ENCODE peak calls at places on chromosomes 3 and 15, in four cellular contexts. G, V, Z and I are unnamed samples.
A peak's percentile ranks its signal among the peaks of the same experiment; 100 is the strongest.

GRCh38 chr15:57326196-57326595 is 50.1 kb upstream of the CGNL1 start:
- DNase-seq in G (no peak), V (no peak), Z (no peak), I (no peak)

GRCh38 chr3:105334138-105334882 is 32.4 kb upstream of the ALCAM start:
- DNase-seq in G (no peak), V (no peak), Z (no peak), I (no peak)

GRCh38 chr3:37096292-37096691 is 78.1 kb downstream of the LRRFIP2 start:
- DNase-seq in G (no peak), V (no peak), Z (no peak), I (no peak)

GRCh38 chr15:101813803-101814534 is 2.0 kb downstream of the OR4F15 start:
- DNase-seq in G (no peak), V (no peak), Z (no peak), I (no peak)

GRCh38 chr3:171565671-171566070 is 105.5 kb upstream of the TNIK start:
- DNase-seq in G (no peak), V (no peak), Z (no peak), I (no peak)

GRCh38 chr15:83207622-83208356 is at the start of gene HDGFL3:
- DNase-seq in G (no peak), V (peak; percentile 67), Z (no peak), I (peak; percentile 88)

GRCh38 chr15:101118615-101119014 is 133.2 kb downstream of the CHSY1 start:
- DNase-seq in G (no peak), V (no peak), Z (no peak), I (peak; percentile 79)

GRCh38 chr3:15711281-15711680 is 86.5 kb downstream of the ANKRD28 start:
- DNase-seq in G (no peak), V (no peak), Z (no peak), I (no peak)

GRCh38 chr3:194462936-194463335 is 23.9 kb downstream of the ATP13A3 start:
- DNase-seq in G (no peak), V (no peak), Z (no peak), I (no peak)

GRCh38 chr3:135792174-135792573 is 173.4 kb upstream of the PPP2R3A start:
- DNase-seq in G (no peak), V (no peak), Z (no peak), I (peak; percentile 15)

GRCh38 chr3:15521573-15521965 is at the start of gene COLQ:
- DNase-seq in G (no peak), V (no peak), Z (no peak), I (no peak)

GRCh38 chr3:126550488-126551051 is 8.2 kb downstream of the C3orf22 start:
- DNase-seq in G (no peak), V (no peak), Z (no peak), I (peak; percentile 46)

GRCh38 chr3:126553284-126553811 is 5.4 kb downstream of the C3orf22 start:
- DNase-seq in G (no peak), V (no peak), Z (no peak), I (peak; percentile 34)

GRCh38 chr3:126552688-126553283 is 5.9 kb downstream of the C3orf22 start:
- DNase-seq in G (no peak), V (no peak), Z (no peak), I (peak; percentile 43)

GRCh38 chr3:126551066-126551838 is 7.5 kb downstream of the C3orf22 start:
- DNase-seq in G (no peak), V (no peak), Z (no peak), I (peak; percentile 33)

GRCh38 chr3:126551839-126552687 is 6.7 kb downstream of the C3orf22 start:
- DNase-seq in G (no peak), V (no peak), Z (no peak), I (peak; percentile 29)
- H3K27me3 ChIP-seq in G (no peaks in the 10 kb centered on the region), V (no peaks in the 10 kb centered on the region), Z (no peaks in the 10 kb centered on the region), I (no peaks in the 10 kb centered on the region)

GRCh38 chr3:149374391-149374790 is 3.1 kb downstream of the TM4SF1 start:
- DNase-seq in G (no peak), V (no peak), Z (no peak), I (no peak)

GRCh38 chr3:149376728-149377407 is 581 bp downstream of the TM4SF1 start:
- DNase-seq in G (no peak), V (no peak), Z (no peak), I (no peak)

GRCh38 chr3:149377408-149378111 is at the start of gene TM4SF1:
- DNase-seq in G (no peak), V (no peak), Z (no peak), I (peak; percentile 36)

GRCh38 chr3:149375164-149375823 is 2.2 kb downstream of the TM4SF1 start:
- DNase-seq in G (no peak), V (no peak), Z (no peak), I (no peak)

DNA sequence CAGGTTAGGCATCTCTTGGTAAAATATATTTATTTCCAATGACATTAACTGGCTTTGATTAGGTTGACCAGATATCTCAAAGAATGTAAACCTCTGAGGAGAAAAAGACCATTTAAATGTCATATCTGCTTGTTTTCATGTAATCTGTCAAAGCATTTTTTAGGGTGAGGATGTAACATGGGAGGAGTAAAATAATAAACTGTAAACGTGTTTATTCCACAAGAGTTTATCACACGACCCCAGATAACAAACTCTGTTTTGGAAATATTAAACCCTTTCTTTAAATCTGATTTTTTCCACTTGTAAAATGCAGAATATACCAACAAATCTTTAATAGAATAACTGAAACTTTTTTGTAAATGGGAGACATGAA is 1.6 kb downstream of the TM4SF1 start:
- DNase-seq in G (no peak), V (no peak), Z (no peak), I (no peak)
- H3K4me3 ChIP-seq in G (no peak overlapping the region), V (no peak overlapping the region), Z (no peak overlapping the region), I (no peak overlapping the region)

DNA sequence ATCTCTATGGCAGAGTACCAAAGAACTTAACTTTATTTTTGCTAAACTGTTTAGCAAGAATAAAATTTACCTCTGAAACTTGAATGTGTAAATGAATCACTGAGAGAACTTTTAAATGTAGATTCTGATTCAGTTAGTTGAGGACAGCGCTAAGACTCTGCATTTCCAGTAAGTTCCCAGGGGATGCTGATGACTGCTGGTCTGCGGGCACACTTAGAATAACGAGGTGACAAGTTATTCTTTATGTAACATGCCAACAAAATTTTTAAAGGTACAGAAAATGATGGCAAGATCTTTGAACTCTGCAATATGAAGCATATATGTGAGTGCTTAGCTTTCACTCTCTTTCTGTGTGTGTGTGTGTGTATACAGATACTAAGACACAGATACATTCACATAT is 56.4 kb downstream of the TGFBR2 start:
- DNase-seq in G (no peak), V (no peak), Z (no peak), I (no peak)
- H3K36me3 ChIP-seq in G (peaks cover 22% of the 10 kb centered on the region), V (peaks cover 47% of the 10 kb centered on the region), Z (no peaks in the 10 kb centered on the region), I (no peaks in the 10 kb centered on the region)

GRCh38 chr3:130517541-130517940 is 564 bp downstream of the COL6A6 start:
- DNase-seq in G (no peak), V (no peak), Z (no peak), I (no peak)
- H3K27me3 ChIP-seq in G (peaks cover 5% of the 10 kb centered on the region), V (peaks cover 23% of the 10 kb centered on the region), Z (peaks cover 8% of the 10 kb centered on the region), I (peaks cover 29% of the 10 kb centered on the region)

DNA sequence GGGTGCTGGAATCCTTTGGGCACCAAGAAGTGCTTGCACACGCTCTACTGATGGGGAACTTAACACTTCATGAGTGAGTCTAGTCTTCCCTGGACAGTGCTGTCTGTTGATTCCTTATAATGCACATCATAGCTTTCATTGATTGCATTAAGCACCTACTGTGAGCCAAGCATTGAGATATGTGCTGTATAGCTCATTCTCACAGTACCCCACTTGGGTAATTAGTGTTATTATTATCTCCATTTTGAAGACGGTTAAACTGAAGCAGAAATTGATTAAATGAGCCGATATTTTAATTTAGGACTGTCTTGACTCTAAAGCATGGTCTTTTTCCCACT is 507 bp upstream of the PDHB start:
- DNase-seq in G (no peak), V (no peak), Z (no peak), I (no peak)
- H3K4me3 ChIP-seq in G (peak overlapping the region; percentile 43), V (peak overlapping the region; percentile 92), Z (peak overlapping the region; percentile 77), I (peak overlapping the region; percentile 8)

GRCh38 chr3:178297204-178297603 is 239.0 kb upstream of the KCNMB2 start:
- DNase-seq in G (no peak), V (no peak), Z (no peak), I (no peak)

GRCh38 chr3:178291555-178291954 is 244.7 kb upstream of the KCNMB2 start:
- DNase-seq in G (no peak), V (no peak), Z (no peak), I (no peak)

GRCh38 chr3:178297732-178298131 is 238.5 kb upstream of the KCNMB2 start:
- DNase-seq in G (no peak), V (no peak), Z (no peak), I (no peak)

GRCh38 chr3:178291971-178292370 is 244.3 kb upstream of the KCNMB2 start:
- DNase-seq in G (no peak), V (no peak), Z (no peak), I (no peak)

GRCh38 chr3:178295257-178295912 is 240.9 kb upstream of the KCNMB2 start:
- DNase-seq in G (no peak), V (no peak), Z (no peak), I (no peak)
- H3K36me3 ChIP-seq in G (no peaks in the 10 kb centered on the region), V (no peaks in the 10 kb centered on the region), Z (no peaks in the 10 kb centered on the region), I (no peaks in the 10 kb centered on the region)